ENCODE peak calls at places on chromosome 15, in five cellular contexts. U, C, L, Q and A are unnamed samples.

GRCh38 chr15:29770796-29771195 is 51.5 kb downstream of the TJP1 start:
- DNase-seq in U (no peak), C (no peak), L (no peak), Q (no peak), A (peak; percentile 18)

GRCh38 chr15:74464897-74465296 is 3.9 kb upstream of the UBL7 start:
- DNase-seq in U (no peak), C (no peak), L (no peak), Q (no peak), A (no peak)

GRCh38 chr15:71784719-71785118 is 25.6 kb upstream of the NR2E3 start:
- DNase-seq in U (no peak), C (no peak), L (no peak), Q (peak; percentile 19), A (no peak)

GRCh38 chr15:68234060-68234459 is 4.5 kb upstream of the CLN6 start:
- DNase-seq in U (no peak), C (no peak), L (no peak), Q (no peak), A (peak; percentile 20)

GRCh38 chr15:72474466-72474911 is 359 bp downstream of the ARIH1 start:
- DNase-seq in U (no peak), C (no peak), L (no peak), Q (no peak), A (no peak)

GRCh38 chr15:64460737-64461576 is 579 bp downstream of the ZNF609 start:
- DNase-seq in U (no peak), C (peak; percentile 46), L (no peak), Q (peak; percentile 64), A (peak; percentile 87)

GRCh38 chr15:74453925-74454763 is 6.8 kb downstream of the UBL7 start:
- DNase-seq in U (no peak), C (no peak), L (no peak), Q (no peak), A (no peak)

GRCh38 chr15:57586661-57587404 is 4.9 kb upstream of the MYZAP start:
- DNase-seq in U (no peak), C (no peak), L (no peak), Q (peak; percentile 10), A (no peak)

GRCh38 chr15:47570044-47570443 is 147.3 kb upstream of the SEMA6D start:
- DNase-seq in U (no peak), C (no peak), L (no peak), Q (no peak), A (no peak)

GRCh38 chr15:37028609-37029287 is 71.6 kb downstream of the MEIS2 start:
- DNase-seq in U (no peak), C (no peak), L (no peak), Q (peak; percentile 26), A (peak; percentile 67)

GRCh38 chr15:52139599-52140462 is 27.3 kb upstream of the BCL2L10 start:
- DNase-seq in U (peak; percentile 65), C (peak; percentile 85), L (peak; percentile 51), Q (peak; percentile 87), A (peak; percentile 77)

GRCh38 chr15:65085207-65085753 is 8.7 kb downstream of the KBTBD13 start:
- DNase-seq in U (no peak), C (no peak), L (no peak), Q (no peak), A (no peak)

GRCh38 chr15:63157891-63158431 is 684 bp upstream of the RPS27L start:
- DNase-seq in U (peak; percentile 50), C (peak; percentile 54), L (no peak), Q (peak; percentile 82), A (peak; percentile 91)

GRCh38 chr15:96270581-96271172 is 59.8 kb upstream of the NR2F2 start:
- DNase-seq in U (no peak), C (no peak), L (no peak), Q (peak; percentile 82), A (peak; percentile 60)

GRCh38 chr15:80068578-80068977 is 9.1 kb downstream of the ZFAND6 start:
- DNase-seq in U (no peak), C (no peak), L (no peak), Q (no peak), A (no peak)

GRCh38 chr15:79233236-79233635 is 49.3 kb upstream of the ANKRD34C start:
- DNase-seq in U (no peak), C (no peak), L (no peak), Q (no peak), A (no peak)

GRCh38 chr15:31352283-31352880 is 25.7 kb downstream of the KLF13 start:
- DNase-seq in U (no peak), C (no peak), L (no peak), Q (no peak), A (no peak)

DNA sequence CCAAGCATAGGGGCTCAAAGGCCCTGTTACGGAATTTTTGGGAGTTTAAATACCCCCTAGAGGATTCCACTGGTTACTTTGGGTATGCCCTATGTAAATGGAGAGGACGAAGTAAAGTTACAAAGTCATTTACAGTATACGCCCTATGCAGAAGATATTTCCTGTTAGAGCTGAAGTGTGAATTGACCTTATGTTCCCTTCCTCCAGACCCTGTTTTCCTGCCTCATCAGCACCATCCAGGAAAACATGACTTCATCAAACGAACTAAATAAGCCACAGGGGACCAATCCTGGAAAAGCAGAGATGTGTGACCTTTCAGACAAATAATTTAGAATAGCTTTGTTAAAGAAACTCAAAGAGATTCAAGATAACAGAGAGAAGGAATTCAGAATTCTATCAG is 177.4 kb downstream of the SQOR start:
- DNase-seq in U (no peak), C (no peak), L (no peak), Q (no peak), A (no peak)
- H2BK12ac ChIP-seq in U (no peak overlapping the region), C (no peak overlapping the region), L (no peak overlapping the region), Q (no peak overlapping the region), A (no peak overlapping the region)

DNA sequence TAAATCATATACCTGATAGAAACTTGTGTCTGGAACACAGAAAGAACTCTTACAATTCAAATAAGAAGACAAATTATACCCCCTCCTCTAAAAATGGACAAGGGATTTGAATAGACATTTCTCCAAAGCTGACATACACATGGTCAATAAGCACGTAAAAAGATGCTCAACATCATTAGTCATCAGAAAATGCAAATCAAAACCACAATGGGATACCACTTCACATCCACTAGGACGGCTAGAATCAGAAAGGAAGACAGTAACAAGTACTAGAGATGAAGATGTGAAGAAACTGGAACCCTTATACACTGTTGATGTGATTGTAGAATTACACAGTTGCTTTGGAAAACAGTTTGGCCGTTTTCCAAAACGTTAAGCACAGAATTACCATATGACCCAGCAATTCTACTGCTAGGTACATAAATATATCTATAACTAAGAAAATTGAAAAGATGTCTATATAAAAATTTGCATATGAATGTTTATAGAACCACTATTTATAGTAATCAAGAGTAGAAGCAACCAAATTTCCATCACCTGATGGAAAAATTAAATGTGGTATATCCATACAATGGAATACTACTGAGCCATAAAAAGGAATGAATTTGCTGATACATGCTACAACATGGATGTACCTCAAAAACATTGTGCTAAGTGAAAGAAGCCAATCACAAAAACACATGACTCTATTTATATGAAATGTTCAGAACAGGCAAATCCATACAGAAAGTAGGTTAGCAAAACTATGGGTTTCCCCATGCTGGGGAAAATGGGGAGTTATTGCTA is 60.8 kb downstream of the GREM1 start:
- DNase-seq in U (no peak), C (no peak), L (no peak), Q (no peak), A (peak; percentile 38)
- H2AK5ac ChIP-seq in U (no peak overlapping the region), C (no peak overlapping the region), L (no peak overlapping the region), Q (no peak overlapping the region), A (no peak overlapping the region)

GRCh38 chr15:70192490-70192889 is 94.8 kb upstream of the TLE3 start:
- DNase-seq in U (no peak), C (no peak), L (no peak), Q (peak; percentile 57), A (no peak)

GRCh38 chr15:70194266-70194665 is 96.5 kb upstream of the TLE3 start:
- DNase-seq in U (no peak), C (no peak), L (no peak), Q (peak; percentile 88), A (no peak)

GRCh38 chr15:70192041-70192440 is 94.3 kb upstream of the TLE3 start:
- DNase-seq in U (no peak), C (no peak), L (no peak), Q (peak; percentile 53), A (no peak)

GRCh38 chr15:70195171-70195807 is 97.6 kb upstream of the TLE3 start:
- DNase-seq in U (no peak), C (no peak), L (no peak), Q (no peak), A (no peak)

DNA sequence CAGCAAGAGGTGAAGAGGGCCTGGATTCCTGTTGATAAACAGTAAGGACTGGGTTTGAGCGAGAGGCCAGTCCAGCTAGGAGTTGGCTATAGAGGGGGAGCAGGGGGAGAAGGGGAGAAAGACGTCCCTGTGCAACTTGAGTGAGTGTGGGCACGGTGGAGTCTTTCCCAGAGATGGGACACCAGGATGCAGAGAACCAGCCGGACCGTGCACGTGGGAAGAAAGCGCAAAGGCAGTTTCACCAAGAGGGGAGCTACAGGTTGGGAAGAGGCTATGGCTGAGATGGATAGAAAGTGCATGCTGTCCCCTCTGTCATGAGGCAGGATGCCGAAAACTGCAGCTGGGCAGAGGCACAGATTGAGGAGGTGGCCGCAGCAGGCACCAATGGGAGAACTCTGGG is 96.0 kb upstream of the TLE3 start:
- DNase-seq in U (no peak), C (no peak), L (no peak), Q (peak; percentile 30), A (no peak)
- H2BK12ac ChIP-seq in U (no peak overlapping the region), C (no peak overlapping the region), L (peak overlapping the region; percentile 10), Q (no peak overlapping the region), A (no peak overlapping the region)

GRCh38 chr15:66877558-66878285 is 175.7 kb downstream of the SMAD6 start:
- DNase-seq in U (no peak), C (no peak), L (no peak), Q (no peak), A (no peak)
- H2AK5ac ChIP-seq in U (peak overlapping the region; percentile 33), C (no peak overlapping the region), L (no peak overlapping the region), Q (no peak overlapping the region), A (no peak overlapping the region)

DNA sequence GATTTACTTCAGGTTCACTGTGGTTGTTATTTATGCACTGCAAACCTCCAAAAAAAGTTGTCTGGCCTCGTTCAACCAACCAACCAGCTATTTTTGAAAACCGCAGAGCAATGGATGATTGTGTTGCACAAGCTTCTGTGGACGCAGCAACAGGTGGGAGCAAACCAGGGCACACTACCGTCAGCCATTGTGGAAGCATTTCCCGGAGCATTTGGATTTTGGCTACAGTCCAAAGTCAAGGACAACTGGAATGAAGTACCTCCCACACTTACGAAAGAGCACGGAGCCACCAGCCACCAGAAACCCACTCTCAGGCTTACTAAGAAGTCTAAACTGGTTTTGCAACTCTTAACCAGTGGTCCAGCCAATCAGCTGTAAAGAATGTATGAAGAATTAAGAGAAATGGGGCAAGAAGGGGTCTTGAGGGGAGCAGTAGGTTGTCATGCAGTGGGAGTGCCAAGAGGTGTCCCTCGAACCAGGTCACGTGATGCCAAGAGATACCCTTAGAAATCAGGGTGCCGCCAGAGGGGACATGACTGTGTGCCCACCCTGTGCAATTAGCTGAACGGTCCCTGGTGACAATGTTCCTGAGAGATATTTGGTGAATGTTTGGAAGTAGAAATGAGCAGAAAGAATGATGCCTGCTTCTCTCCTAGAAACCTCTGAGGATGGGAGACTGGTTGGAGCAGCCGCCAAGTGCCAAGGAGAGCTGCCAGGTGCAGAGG is 68.9 kb upstream of the PCSK6 start:
- DNase-seq in U (no peak), C (no peak), L (no peak), Q (peak; percentile 50), A (peak; percentile 40)
- H2BK12ac ChIP-seq in U (no peak overlapping the region), C (no peak overlapping the region), L (no peak overlapping the region), Q (no peak overlapping the region), A (no peak overlapping the region)

DNA sequence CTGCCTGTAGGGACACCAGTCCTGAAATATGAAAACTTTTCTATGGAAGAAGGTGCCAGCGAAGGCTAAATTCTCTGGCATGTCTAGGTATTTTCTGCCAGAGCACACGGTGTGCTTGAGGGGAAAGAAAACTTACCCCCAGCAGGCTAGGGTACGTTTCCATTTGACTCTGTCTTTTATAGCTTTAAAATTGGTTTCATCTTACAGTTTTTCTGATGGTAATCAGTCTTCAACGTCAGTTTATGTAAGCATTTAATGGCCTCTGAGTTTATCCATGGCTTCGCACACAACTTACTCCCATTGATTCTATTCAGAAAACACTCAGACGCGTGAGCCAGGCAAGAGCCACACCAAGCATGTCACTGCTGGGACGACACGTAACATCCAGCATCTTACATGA is 249.7 kb downstream of the ADAMTS17 start:
- DNase-seq in U (no peak), C (no peak), L (no peak), Q (no peak), A (no peak)
- H2AK5ac ChIP-seq in U (no peak overlapping the region), C (no peak overlapping the region), L (no peak overlapping the region), Q (no peak overlapping the region), A (no peak overlapping the region)